ENCODE peak calls at places on chromosomes 5 and 9, in seven cellular contexts. One of them, this sample, is unnamed.
A peak's percentile ranks its signal among the peaks of the same experiment; 100 is the strongest.

GRCh38 chr5:15520856-15521255 is 20.9 kb downstream of the FBXL7 start:
- DNase-seq in hepatocyte: no peak
- DNase-seq in cardiac muscle cell: no peak
- DNase-seq in adrenal gland: no peak
- DNase-seq in CD8-positive, alpha-beta T cell: no peak
- DNase-seq in colonic mucosa: no peak
- DNase-seq in AG04450: no peak
- DNase-seq in this sample: no peak

GRCh38 chr9:99998866-99999265 is 92.4 kb downstream of the STX17 start:
- DNase-seq in AG04450: no peak
- DNase-seq in colonic mucosa: no peak
- DNase-seq in CD8-positive, alpha-beta T cell: no peak
- DNase-seq in cardiac muscle cell: no peak
- DNase-seq in hepatocyte: no peak
- DNase-seq in adrenal gland: no peak
- DNase-seq in this sample: no peak

GRCh38 chr5:54324651-54325271 is 14.4 kb upstream of the ARL15 start:
- DNase-seq in adrenal gland: no peak
- DNase-seq in colonic mucosa: no peak
- DNase-seq in hepatocyte: no peak
- DNase-seq in CD8-positive, alpha-beta T cell: no peak
- DNase-seq in AG04450: no peak
- DNase-seq in cardiac muscle cell: no peak
- DNase-seq in this sample: no peak

GRCh38 chr9:129576546-129577543 is 44.1 kb downstream of the C9orf50 start:
- DNase-seq in cardiac muscle cell: no peak
- DNase-seq in hepatocyte: no peak
- DNase-seq in adrenal gland: no peak
- DNase-seq in colonic mucosa: no peak
- DNase-seq in CD8-positive, alpha-beta T cell: no peak
- DNase-seq in AG04450: no peak
- DNase-seq in this sample: no peak

GRCh38 chr5:10556331-10556807 is 7.5 kb upstream of the ANKRD33B start:
- DNase-seq in AG04450: no peak
- DNase-seq in adrenal gland: no peak
- DNase-seq in hepatocyte: no peak
- DNase-seq in colonic mucosa: no peak
- DNase-seq in cardiac muscle cell: no peak
- DNase-seq in CD8-positive, alpha-beta T cell: no peak
- DNase-seq in this sample: no peak

GRCh38 chr5:18314192-18314778 is 680.0 kb downstream of the TAF11L14 start:
- DNase-seq in AG04450: no peak
- DNase-seq in hepatocyte: peak; percentile 41
- DNase-seq in adrenal gland: peak; percentile 24
- DNase-seq in CD8-positive, alpha-beta T cell: no peak
- DNase-seq in cardiac muscle cell: peak; percentile 36
- DNase-seq in colonic mucosa: no peak
- DNase-seq in this sample: no peak

GRCh38 chr9:91374939-91375338 is 13.2 kb upstream of the AUH start:
- DNase-seq in colonic mucosa: no peak
- DNase-seq in CD8-positive, alpha-beta T cell: no peak
- DNase-seq in cardiac muscle cell: no peak
- DNase-seq in adrenal gland: no peak
- DNase-seq in hepatocyte: no peak
- DNase-seq in AG04450: peak; percentile 68
- DNase-seq in this sample: no peak

GRCh38 chr9:22107202-22107601 is 98.1 kb upstream of the CDKN2B start:
- DNase-seq in AG04450: no peak
- DNase-seq in adrenal gland: no peak
- DNase-seq in CD8-positive, alpha-beta T cell: no peak
- DNase-seq in hepatocyte: no peak
- DNase-seq in colonic mucosa: no peak
- DNase-seq in cardiac muscle cell: peak; percentile 19
- DNase-seq in this sample: no peak

GRCh38 chr9:112795946-112796345 is 45.4 kb downstream of the SNX30 start:
- DNase-seq in adrenal gland: no peak
- DNase-seq in hepatocyte: no peak
- DNase-seq in cardiac muscle cell: no peak
- DNase-seq in colonic mucosa: no peak
- DNase-seq in CD8-positive, alpha-beta T cell: no peak
- DNase-seq in AG04450: no peak
- DNase-seq in this sample: no peak

GRCh38 chr5:127878174-127878750 is 175.1 kb downstream of the CCDC192 start:
- DNase-seq in CD8-positive, alpha-beta T cell: no peak
- DNase-seq in hepatocyte: peak; percentile 59
- DNase-seq in colonic mucosa: peak; percentile 81
- DNase-seq in adrenal gland: peak; percentile 71
- DNase-seq in AG04450: no peak
- DNase-seq in cardiac muscle cell: peak; percentile 59
- DNase-seq in this sample: no peak

GRCh38 chr5:2338686-2339085 is 412.8 kb downstream of the IRX2 start:
- DNase-seq in colonic mucosa: no peak
- DNase-seq in CD8-positive, alpha-beta T cell: no peak
- DNase-seq in cardiac muscle cell: no peak
- DNase-seq in adrenal gland: no peak
- DNase-seq in AG04450: no peak
- DNase-seq in hepatocyte: no peak
- DNase-seq in this sample: no peak

GRCh38 chr5:891117-891836 is 1.3 kb downstream of the BRD9 start:
- DNase-seq in colonic mucosa: peak; percentile 41
- DNase-seq in adrenal gland: no peak
- DNase-seq in hepatocyte: no peak
- DNase-seq in cardiac muscle cell: no peak
- DNase-seq in CD8-positive, alpha-beta T cell: no peak
- DNase-seq in AG04450: no peak
- DNase-seq in this sample: no peak

GRCh38 chr5:154627711-154628678 is 127.2 kb upstream of the LARP1 start:
- DNase-seq in adrenal gland: no peak
- DNase-seq in CD8-positive, alpha-beta T cell: no peak
- DNase-seq in hepatocyte: peak; percentile 67
- DNase-seq in AG04450: no peak
- DNase-seq in cardiac muscle cell: no peak
- DNase-seq in colonic mucosa: no peak
- DNase-seq in this sample: no peak

GRCh38 chr5:51958473-51958872 is 575.2 kb downstream of the ISL1 start:
- DNase-seq in cardiac muscle cell: no peak
- DNase-seq in AG04450: no peak
- DNase-seq in colonic mucosa: no peak
- DNase-seq in adrenal gland: no peak
- DNase-seq in hepatocyte: no peak
- DNase-seq in CD8-positive, alpha-beta T cell: no peak
- DNase-seq in this sample: no peak

GRCh38 chr5:173707392-173707791 is 90.9 kb upstream of the BOD1 start:
- DNase-seq in adrenal gland: peak; percentile 84
- DNase-seq in CD8-positive, alpha-beta T cell: no peak
- DNase-seq in AG04450: no peak
- DNase-seq in hepatocyte: no peak
- DNase-seq in cardiac muscle cell: no peak
- DNase-seq in colonic mucosa: no peak
- DNase-seq in this sample: no peak

GRCh38 chr5:82274343-82275266 is 3.5 kb downstream of the RPS23 start:
- DNase-seq in hepatocyte: no peak
- DNase-seq in adrenal gland: no peak
- DNase-seq in colonic mucosa: no peak
- DNase-seq in CD8-positive, alpha-beta T cell: no peak
- DNase-seq in cardiac muscle cell: no peak
- DNase-seq in AG04450: no peak
- DNase-seq in this sample: peak; percentile 5
- H3K4me3 ChIP-seq in hepatocyte: no peak overlapping the region
- H3K4me3 ChIP-seq in adrenal gland: no peak overlapping the region
- H3K4me3 ChIP-seq in colonic mucosa: no peak overlapping the region
- H3K4me3 ChIP-seq in CD8-positive, alpha-beta T cell: no peak overlapping the region
- H3K4me3 ChIP-seq in cardiac muscle cell: no peak overlapping the region
- H3K4me3 ChIP-seq in AG04450: no peak overlapping the region
- H3K4me3 ChIP-seq in this sample: no peak overlapping the region

DNA sequence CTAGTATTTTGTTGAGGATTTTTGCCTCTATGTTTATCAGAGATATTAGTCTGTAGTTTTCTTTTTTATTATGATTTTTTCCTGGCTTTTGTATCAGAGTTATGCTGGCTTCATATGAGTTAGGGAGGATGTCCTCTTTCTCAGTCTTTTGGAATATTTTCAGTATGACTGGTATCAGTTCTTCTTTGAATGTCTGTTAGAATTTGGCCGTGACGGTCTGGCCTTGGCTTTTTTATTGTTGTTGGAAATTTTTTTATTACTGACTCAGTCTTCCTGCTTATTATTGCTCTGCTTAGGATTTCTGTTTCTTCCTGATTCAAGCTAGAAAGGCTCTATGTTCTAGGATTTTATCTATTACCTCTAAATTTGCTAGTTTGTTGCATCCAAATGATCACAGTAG is 421.9 kb downstream of the CDH10 start:
- DNase-seq in hepatocyte: no peak
- DNase-seq in CD8-positive, alpha-beta T cell: no peak
- DNase-seq in cardiac muscle cell: no peak
- DNase-seq in colonic mucosa: no peak
- DNase-seq in AG04450: no peak
- DNase-seq in adrenal gland: peak; percentile 50
- DNase-seq in this sample: no peak
- H3K4me3 ChIP-seq in hepatocyte: no peak overlapping the region
- H3K4me3 ChIP-seq in CD8-positive, alpha-beta T cell: no peak overlapping the region
- H3K4me3 ChIP-seq in cardiac muscle cell: no peak overlapping the region
- H3K4me3 ChIP-seq in colonic mucosa: no peak overlapping the region
- H3K4me3 ChIP-seq in AG04450: no peak overlapping the region
- H3K4me3 ChIP-seq in adrenal gland: no peak overlapping the region
- H3K4me3 ChIP-seq in this sample: no peak overlapping the region

GRCh38 chr5:59274130-59274529 is 619.4 kb downstream of the PDE4D start:
- DNase-seq in adrenal gland: no peak
- DNase-seq in hepatocyte: no peak
- DNase-seq in cardiac muscle cell: no peak
- DNase-seq in colonic mucosa: no peak
- DNase-seq in CD8-positive, alpha-beta T cell: no peak
- DNase-seq in AG04450: no peak
- DNase-seq in this sample: no peak
- H3K4me3 ChIP-seq in adrenal gland: no peak overlapping the region
- H3K4me3 ChIP-seq in hepatocyte: peak overlapping the region; percentile 37
- H3K4me3 ChIP-seq in cardiac muscle cell: no peak overlapping the region
- H3K4me3 ChIP-seq in colonic mucosa: peak overlapping the region; percentile 33
- H3K4me3 ChIP-seq in CD8-positive, alpha-beta T cell: no peak overlapping the region
- H3K4me3 ChIP-seq in AG04450: no peak overlapping the region
- H3K4me3 ChIP-seq in this sample: no peak overlapping the region

GRCh38 chr5:39231705-39232525 is 12.6 kb upstream of the FYB1 start:
- DNase-seq in adrenal gland: no peak
- DNase-seq in hepatocyte: no peak
- DNase-seq in AG04450: no peak
- DNase-seq in colonic mucosa: no peak
- DNase-seq in CD8-positive, alpha-beta T cell: no peak
- DNase-seq in cardiac muscle cell: no peak
- DNase-seq in this sample: peak; percentile 51
- H3K4me3 ChIP-seq in adrenal gland: no peak overlapping the region
- H3K4me3 ChIP-seq in hepatocyte: no peak overlapping the region
- H3K4me3 ChIP-seq in AG04450: no peak overlapping the region
- H3K4me3 ChIP-seq in colonic mucosa: no peak overlapping the region
- H3K4me3 ChIP-seq in CD8-positive, alpha-beta T cell: no peak overlapping the region
- H3K4me3 ChIP-seq in cardiac muscle cell: no peak overlapping the region
- H3K4me3 ChIP-seq in this sample: no peak overlapping the region

DNA sequence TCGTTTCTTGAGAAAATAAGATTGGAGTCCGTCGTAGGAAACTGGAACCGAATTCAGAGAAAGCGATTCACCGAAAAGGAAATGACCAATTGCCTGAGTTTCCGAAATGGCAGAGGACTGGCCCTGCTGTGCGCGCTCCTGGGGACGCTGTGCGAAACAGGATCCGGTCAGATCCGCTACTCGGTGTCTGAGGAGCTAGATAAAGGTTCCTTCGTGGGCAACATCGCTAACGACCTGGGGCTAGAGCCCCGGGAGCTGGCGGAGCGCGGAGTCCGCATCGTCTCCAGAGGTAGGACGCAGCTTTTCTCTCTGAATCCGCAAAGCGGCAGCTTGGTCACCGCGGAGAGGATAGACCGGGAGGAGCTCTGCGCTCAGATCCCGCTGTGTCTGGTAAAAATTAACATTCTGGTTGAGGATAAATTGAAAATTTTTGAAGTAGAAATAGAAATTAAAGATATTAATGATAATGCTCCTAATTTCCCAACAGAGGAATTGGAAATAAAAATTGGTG is 379 bp downstream of the PCDHGA3 start:
- DNase-seq in CD8-positive, alpha-beta T cell: no peak
- DNase-seq in colonic mucosa: no peak
- DNase-seq in adrenal gland: no peak
- DNase-seq in hepatocyte: no peak
- DNase-seq in cardiac muscle cell: no peak
- DNase-seq in AG04450: no peak
- DNase-seq in this sample: no peak
- H3K4me3 ChIP-seq in CD8-positive, alpha-beta T cell: no peak overlapping the region
- H3K4me3 ChIP-seq in colonic mucosa: no peak overlapping the region
- H3K4me3 ChIP-seq in adrenal gland: no peak overlapping the region
- H3K4me3 ChIP-seq in hepatocyte: no peak overlapping the region
- H3K4me3 ChIP-seq in cardiac muscle cell: no peak overlapping the region
- H3K4me3 ChIP-seq in AG04450: peak overlapping the region; percentile 3
- H3K4me3 ChIP-seq in this sample: no peak overlapping the region

DNA sequence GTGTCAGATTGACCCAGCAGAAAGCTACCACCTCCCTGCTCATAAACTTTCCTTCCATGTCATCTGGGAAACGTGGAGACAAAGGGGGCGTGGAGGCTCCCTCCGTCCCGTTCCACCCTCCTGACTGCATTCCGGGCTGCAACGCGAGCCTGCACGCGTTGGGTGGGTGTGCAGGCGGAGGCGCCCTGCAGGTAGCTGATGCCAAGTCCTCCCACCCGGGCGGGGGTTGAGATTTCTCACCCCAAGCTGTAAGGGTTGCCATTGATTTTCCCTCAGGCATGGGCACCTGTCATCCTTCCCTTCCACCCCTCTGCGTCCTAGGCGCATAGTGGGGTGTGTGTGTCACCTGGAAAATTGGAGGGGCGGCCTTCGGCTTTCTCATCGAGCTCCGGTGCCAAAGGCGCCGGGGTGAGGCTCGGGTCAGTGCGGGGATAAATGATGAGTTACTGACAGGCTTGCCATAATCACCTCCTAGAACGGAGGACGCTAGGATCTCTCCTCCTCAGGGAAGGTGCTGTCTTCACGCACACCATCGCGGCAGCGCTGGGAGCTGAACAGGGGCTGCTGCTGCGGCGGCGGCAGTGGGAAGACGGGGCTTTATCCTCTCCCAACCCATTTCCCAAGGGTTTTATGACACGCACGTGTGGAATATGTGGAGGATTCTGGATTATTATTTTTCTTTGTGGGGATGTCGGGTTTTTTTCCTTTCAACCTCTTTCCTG is 934 bp downstream of the PLPPR1 start:
- DNase-seq in adrenal gland: no peak
- DNase-seq in colonic mucosa: no peak
- DNase-seq in AG04450: no peak
- DNase-seq in hepatocyte: peak; percentile 16
- DNase-seq in cardiac muscle cell: peak; percentile 26
- DNase-seq in CD8-positive, alpha-beta T cell: no peak
- DNase-seq in this sample: no peak
- H3K4me3 ChIP-seq in adrenal gland: no peak overlapping the region
- H3K4me3 ChIP-seq in colonic mucosa: peak overlapping the region; percentile 46
- H3K4me3 ChIP-seq in AG04450: no peak overlapping the region
- H3K4me3 ChIP-seq in hepatocyte: peak overlapping the region; percentile 93
- H3K4me3 ChIP-seq in cardiac muscle cell: peak overlapping the region; percentile 78
- H3K4me3 ChIP-seq in CD8-positive, alpha-beta T cell: no peak overlapping the region
- H3K4me3 ChIP-seq in this sample: no peak overlapping the region

GRCh38 chr9:32376295-32376694 is 8.1 kb upstream of the ACO1 start:
- DNase-seq in CD8-positive, alpha-beta T cell: no peak
- DNase-seq in colonic mucosa: no peak
- DNase-seq in AG04450: no peak
- DNase-seq in cardiac muscle cell: no peak
- DNase-seq in hepatocyte: no peak
- DNase-seq in adrenal gland: no peak
- DNase-seq in this sample: no peak
- H3K4me3 ChIP-seq in CD8-positive, alpha-beta T cell: no peak overlapping the region
- H3K4me3 ChIP-seq in colonic mucosa: no peak overlapping the region
- H3K4me3 ChIP-seq in AG04450: no peak overlapping the region
- H3K4me3 ChIP-seq in cardiac muscle cell: no peak overlapping the region
- H3K4me3 ChIP-seq in hepatocyte: no peak overlapping the region
- H3K4me3 ChIP-seq in adrenal gland: no peak overlapping the region
- H3K4me3 ChIP-seq in this sample: no peak overlapping the region

This sample was measured in CD4-positive, alpha-beta memory T cell.